ENCODE peak calls at places on chromosomes 2 and 18, in four cellular contexts. B is omental fat pad, A is aorta, E is T follicular helper cell. N is an unnamed sample.

GRCh38 chr2:187917535-187917934 is 363.3 kb upstream of the TFPI start:
- DNase-seq in B (no peak), A (no peak), E (no peak), N (no peak)

GRCh38 chr2:175690113-175690716 is 311.9 kb downstream of the LNPK start:
- DNase-seq in B (no peak), A (no peak), E (peak), N (peak)

GRCh38 chr2:172404824-172405223 is 22.6 kb upstream of the ITGA6 start:
- DNase-seq in B (no peak), A (no peak), E (no peak), N (peak)

GRCh38 chr2:138514173-138514572 is 12.6 kb downstream of the SPOPL start:
- DNase-seq in B (no peak), A (no peak), E (no peak), N (no peak)

GRCh38 chr2:10004836-10005235 is 38.5 kb upstream of the KLF11 start:
- DNase-seq in B (no peak), A (no peak), E (no peak), N (no peak)

GRCh38 chr18:79368681-79369080 is 27.0 kb upstream of the NFATC1 start:
- DNase-seq in B (no peak), A (no peak), E (no peak), N (peak)

GRCh38 chr2:8477511-8478132 is 204.2 kb upstream of the ID2 start:
- DNase-seq in B (no peak), A (no peak), E (no peak), N (no peak)

GRCh38 chr2:214465386-214466146 is 54.7 kb downstream of the VWC2L start:
- DNase-seq in B (no peak), A (peak), E (no peak), N (no peak)

GRCh38 chr2:218615868-218616315 is 8.2 kb downstream of the PLCD4 start:
- DNase-seq in B (no peak), A (no peak), E (no peak), N (no peak)

GRCh38 chr2:3189076-3189591 is 188.5 kb downstream of the EIPR1 start:
- DNase-seq in B (no peak), A (peak), E (no peak), N (peak)

GRCh38 chr2:73640537-73640936 is 1.7 kb downstream of the NAT8 start:
- DNase-seq in B (no peak), A (no peak), E (no peak), N (no peak)

GRCh38 chr2:222568866-222569265 is 87.0 kb downstream of the FARSB start:
- DNase-seq in B (no peak), A (no peak), E (no peak), N (peak)

GRCh38 chr2:207746131-207746530 is 23.6 kb downstream of the FZD5 start:
- DNase-seq in B (no peak), A (peak), E (no peak), N (peak)

GRCh38 chr2:38214209-38214717 is 138.3 kb upstream of the CYP1B1 start:
- DNase-seq in B (no peak), A (no peak), E (no peak), N (no peak)

GRCh38 chr2:225097035-225097434 is 54.8 kb upstream of the DOCK10 start:
- DNase-seq in B (no peak), A (no peak), E (no peak), N (no peak)

GRCh38 chr2:58535182-58535581 is 294.1 kb upstream of the FANCL start:
- DNase-seq in B (no peak), A (no peak), E (no peak), N (no peak)

GRCh38 chr2:83827618-83828017 is 631.5 kb downstream of the SUCLG1 start:
- DNase-seq in B (no peak), A (no peak), E (no peak), N (no peak)

GRCh38 chr2:105790467-105791118 is 45.9 kb downstream of the NCK2 start:
- DNase-seq in B (no peak), A (no peak), E (no peak), N (no peak)

GRCh38 chr2:31384771-31385276 is 29.7 kb downstream of the XDH start:
- DNase-seq in B (no peak), A (no peak), E (no peak), N (no peak)

GRCh38 chr2:101858246-101858645 is 133.5 kb upstream of the IL1R2 start:
- DNase-seq in B (no peak), A (no peak), E (no peak), N (no peak)

GRCh38 chr18:59929621-59930295 is 30.0 kb downstream of the PMAIP1 start:
- DNase-seq in B (no peak), A (no peak), E (no peak), N (no peak)

GRCh38 chr2:169280502-169280901 is 81.8 kb downstream of the LRP2 start:
- DNase-seq in B (no peak), A (no peak), E (no peak), N (no peak)

GRCh38 chr2:64204006-64204632 is 59.9 kb upstream of the PELI1 start:
- DNase-seq in B (no peak), A (peak), E (peak), N (peak)

GRCh38 chr2:237144516-237144915 is 58.8 kb downstream of the COPS8 start:
- DNase-seq in B (no peak), A (no peak), E (no peak), N (no peak)

GRCh38 chr18:59996370-59996966 is 96.7 kb downstream of the PMAIP1 start:
- DNase-seq in B (no peak), A (no peak), E (no peak), N (peak)